ENCODE peak calls at places on chromosomes 2 and 18, in four cellular contexts. U, Q, F and J are unnamed samples.
A peak's percentile ranks its signal among the peaks of the same experiment; 100 is the strongest.

GRCh38 chr2:121872651-121873050 is 117.2 kb downstream of the TSN start:
- DNase-seq in U (no peak), Q (no peak), F (no peak), J (no peak)

GRCh38 chr18:59864446-59864764 is 35.4 kb upstream of the PMAIP1 start:
- DNase-seq in U (no peak), Q (no peak), F (no peak), J (no peak)

GRCh38 chr2:161681043-161681442 is 56.8 kb downstream of the SLC4A10 start:
- DNase-seq in U (no peak), Q (no peak), F (peak; percentile 74), J (peak; percentile 49)

GRCh38 chr2:238155051-238155760 is 3.6 kb upstream of the ERFE start:
- DNase-seq in U (no peak), Q (no peak), F (peak; percentile 84), J (peak; percentile 67)

GRCh38 chr2:30733829-30734520 is 73.3 kb downstream of the CAPN13 start:
- DNase-seq in U (no peak), Q (no peak), F (no peak), J (no peak)

GRCh38 chr2:88177556-88177955 is 7.4 kb downstream of the THNSL2 start:
- DNase-seq in U (no peak), Q (no peak), F (no peak), J (peak; percentile 8)

GRCh38 chr2:108139521-108139920 is 100.2 kb upstream of the SULT1C3 start:
- DNase-seq in U (no peak), Q (no peak), F (peak; percentile 28), J (peak; percentile 39)

GRCh38 chr2:68828887-68829708 is 42.1 kb downstream of the BMP10 start:
- DNase-seq in U (peak; percentile 56), Q (no peak), F (peak; percentile 89), J (peak; percentile 98)

GRCh38 chr2:86241611-86242010 is 42.4 kb downstream of the MRPL35 start:
- DNase-seq in U (no peak), Q (no peak), F (no peak), J (no peak)

GRCh38 chr2:200596774-200597173 is 11.0 kb downstream of the AOX1 start:
- DNase-seq in U (no peak), Q (no peak), F (no peak), J (no peak)

GRCh38 chr18:57630759-57631660 is 9.4 kb upstream of the NARS1 start:
- DNase-seq in U (peak; percentile 42), Q (no peak), F (no peak), J (no peak)

GRCh38 chr2:74841663-74842062 is 7.7 kb downstream of the HK2 start:
- DNase-seq in U (no peak), Q (no peak), F (no peak), J (no peak)

GRCh38 chr2:171592026-171592555 is 69.8 kb downstream of the CYBRD1 start:
- DNase-seq in U (no peak), Q (no peak), F (peak; percentile 12), J (peak; percentile 9)

GRCh38 chr2:173752152-173752551 is 213.0 kb downstream of the SP3 start:
- DNase-seq in U (no peak), Q (no peak), F (peak; percentile 20), J (peak; percentile 8)

GRCh38 chr18:79763407-79763806 is 34.3 kb upstream of the KCNG2 start:
- DNase-seq in U (no peak), Q (no peak), F (no peak), J (no peak)

GRCh38 chr18:24878289-24878688 is 417.9 kb downstream of the HRH4 start:
- DNase-seq in U (no peak), Q (no peak), F (peak; percentile 75), J (peak; percentile 44)

GRCh38 chr2:12057436-12058166 is 311.2 kb downstream of the LPIN1 start:
- DNase-seq in U (peak; percentile 80), Q (peak; percentile 14), F (no peak), J (peak; percentile 41)

GRCh38 chr2:206740800-206741199 is 22.6 kb upstream of the DYTN start:
- DNase-seq in U (no peak), Q (no peak), F (peak; percentile 5), J (no peak)

GRCh38 chr2:19933351-19933981 is 31.7 kb upstream of the TTC32 start:
- DNase-seq in U (no peak), Q (no peak), F (peak; percentile 63), J (peak; percentile 91)

GRCh38 chr2:169159686-169160085 is 90.3 kb downstream of the DHRS9 start:
- DNase-seq in U (no peak), Q (no peak), F (peak; percentile 17), J (no peak)

GRCh38 chr2:73202156-73203054 is at the start of gene NOTO:
- DNase-seq in U (no peak), Q (no peak), F (peak; percentile 21), J (no peak)

GRCh38 chr2:137133231-137133630 is 367.9 kb downstream of the THSD7B start:
- DNase-seq in U (no peak), Q (no peak), F (no peak), J (no peak)

GRCh38 chr2:68791914-68792313 is 57.3 kb downstream of the ARHGAP25 start:
- DNase-seq in U (no peak), Q (no peak), F (no peak), J (no peak)

GRCh38 chr2:92074549-92074898 is 2796.7 kb upstream of the TEKT4 start:
- DNase-seq in U (no peak), Q (no peak), F (no peak), J (no peak)

GRCh38 chr2:44928660-44929471 is 12.6 kb upstream of the SIX3 start:
- DNase-seq in U (no peak), Q (no peak), F (no peak), J (no peak)